ENCODE peak calls at places on chromosomes 4 and X, in nine cellular contexts. G is fibroblast of the aortic adventitia; P is PC-3; X is CD8-positive, alpha-beta T cell; I is left ventricle myocardium inferior; U is astrocyte of the cerebellum; N is WERI-Rb-1; V is cardiac muscle cell; K is hepatocyte. S is an unnamed sample.

GRCh38 chrX:10634681-10635161 is 14.3 kb upstream of the MID1 start:
- DNase-seq in G (peak; percentile 80), P (peak; percentile 95), X (no peak), I (no peak), U (peak; percentile 69), N (no peak), V (no peak), K (no peak), S (peak; percentile 92)

GRCh38 chrX:46376246-46376885 is 168.9 kb downstream of the ZNF674 start:
- DNase-seq in G (peak; percentile 71), P (peak; percentile 79), X (no peak), I (no peak), U (peak; percentile 54), N (peak; percentile 15), V (peak; percentile 48), K (peak; percentile 69), S (peak; percentile 67)

GRCh38 chr4:40607224-40607623 is 22.4 kb downstream of the RBM47 start:
- DNase-seq in G (peak; percentile 63), P (no peak), X (no peak), I (no peak), U (no peak), N (no peak), V (no peak), K (no peak), S (peak; percentile 66)

GRCh38 chr4:182795446-182796238 is 121.5 kb downstream of the DCTD start:
- DNase-seq in G (no peak), P (no peak), X (no peak), I (no peak), U (no peak), N (no peak), V (peak; percentile 52), K (no peak), S (no peak)

GRCh38 chrX:39596437-39596836 is 501.3 kb downstream of the BCOR start:
- DNase-seq in G (no peak), P (no peak), X (no peak), I (no peak), U (no peak), N (no peak), V (no peak), K (no peak), S (no peak)

GRCh38 chr4:10622728-10623127 is 61.8 kb downstream of the CLNK start:
- DNase-seq in G (no peak), P (no peak), X (no peak), I (no peak), U (no peak), N (peak; percentile 33), V (no peak), K (no peak), S (no peak)

GRCh38 chrX:76555816-76556215 is 128.3 kb downstream of the MAGEE1 start:
- DNase-seq in G (peak; percentile 63), P (peak; percentile 62), X (no peak), I (no peak), U (no peak), N (peak; percentile 67), V (peak; percentile 62), K (peak; percentile 17), S (peak; percentile 32)

GRCh38 chr4:11505225-11505971 is 76.7 kb upstream of the HS3ST1 start:
- DNase-seq in G (peak; percentile 56), P (peak; percentile 95), X (no peak), I (no peak), U (peak; percentile 42), N (no peak), V (no peak), K (peak; percentile 68), S (no peak)

GRCh38 chrX:68599256-68600152 is 48.0 kb upstream of the STARD8 start:
- DNase-seq in G (peak; percentile 21), P (peak; percentile 20), X (no peak), I (no peak), U (no peak), N (no peak), V (no peak), K (no peak), S (peak; percentile 7)

GRCh38 chrX:1537031-1537715 is at the start of gene P2RY8:
- DNase-seq in G (no peak), P (peak; percentile 75), X (peak; percentile 72), I (peak; percentile 49), U (no peak), N (no peak), V (no peak), K (peak; percentile 43), S (peak; percentile 48)

GRCh38 chr4:40645576-40645975 is 15.9 kb upstream of the RBM47 start:
- DNase-seq in G (no peak), P (no peak), X (no peak), I (no peak), U (no peak), N (no peak), V (no peak), K (no peak), S (no peak)

GRCh38 chr4:130125468-130125867 is 1029.5 kb downstream of the C4orf33 start:
- DNase-seq in G (no peak), P (no peak), X (no peak), I (no peak), U (peak; percentile 51), N (no peak), V (no peak), K (no peak), S (peak; percentile 27)

GRCh38 chr4:81260443-81261102 is 45.6 kb upstream of the PRKG2 start:
- DNase-seq in G (peak; percentile 8), P (peak; percentile 32), X (no peak), I (no peak), U (no peak), N (no peak), V (no peak), K (no peak), S (peak; percentile 26)

GRCh38 chrX:31266172-31267076 is 194.6 kb upstream of the FTHL17 start:
- DNase-seq in G (no peak), P (no peak), X (no peak), I (peak; percentile 62), U (no peak), N (peak; percentile 50), V (peak; percentile 72), K (peak; percentile 62), S (no peak)

GRCh38 chrX:71603618-71604017 is 14.7 kb downstream of the CXCR3 start:
- DNase-seq in G (no peak), P (peak; percentile 28), X (no peak), I (no peak), U (no peak), N (no peak), V (no peak), K (no peak), S (peak; percentile 79)

GRCh38 chr4:67680568-67681222 is 20.3 kb downstream of the UBA6 start:
- DNase-seq in G (peak; percentile 5), P (peak; percentile 25), X (no peak), I (no peak), U (no peak), N (no peak), V (no peak), K (peak; percentile 11), S (peak; percentile 73)

GRCh38 chr4:1856920-1857699 is 1.2 kb upstream of the LETM1 start:
- DNase-seq in G (peak; percentile 27), P (no peak), X (no peak), I (no peak), U (no peak), N (peak; percentile 62), V (peak; percentile 35), K (peak; percentile 54), S (peak; percentile 24)

GRCh38 chr4:15930314-15930713 is 8.2 kb downstream of the FGFBP1 start:
- DNase-seq in G (peak; percentile 41), P (no peak), X (no peak), I (no peak), U (no peak), N (no peak), V (no peak), K (no peak), S (peak; percentile 59)

GRCh38 chr4:140095694-140096482 is 58.1 kb downstream of the MAML3 start:
- DNase-seq in G (peak; percentile 93), P (peak; percentile 75), X (no peak), I (peak; percentile 33), U (peak; percentile 95), N (no peak), V (peak; percentile 52), K (peak; percentile 44), S (peak; percentile 99)

DNA sequence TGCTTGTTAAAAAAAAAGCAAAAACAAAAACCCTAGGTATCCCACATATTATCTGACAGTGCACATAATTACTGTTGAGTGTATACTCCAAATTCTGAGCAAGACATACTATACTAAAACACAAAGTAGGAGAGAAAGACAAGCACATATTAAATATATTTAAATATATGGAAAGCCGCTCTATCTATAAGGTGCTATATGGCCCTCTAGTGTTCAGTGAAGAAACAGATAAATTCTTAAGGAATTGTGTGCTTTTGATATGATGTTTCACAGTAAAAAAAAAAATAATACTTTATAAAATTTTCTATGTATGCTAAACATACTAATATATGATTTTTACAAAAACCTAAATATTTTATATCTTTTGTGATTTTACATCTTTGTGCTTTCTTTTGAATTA is 137.8 kb downstream of the FBXW7 start:
- DNase-seq in G (peak; percentile 31), P (peak; percentile 48), X (no peak), I (no peak), U (no peak), N (no peak), V (peak; percentile 23), K (peak; percentile 14), S (peak; percentile 31)
- TF ChIP-seq CTCF in G (peak; percentile 52), P (peak; percentile 50), X (peak; percentile 31), I (peak; percentile 50), U (no peak), N (no peak), V (peak; percentile 50), K (peak; percentile 58), S (peak; percentile 47)

DNA sequence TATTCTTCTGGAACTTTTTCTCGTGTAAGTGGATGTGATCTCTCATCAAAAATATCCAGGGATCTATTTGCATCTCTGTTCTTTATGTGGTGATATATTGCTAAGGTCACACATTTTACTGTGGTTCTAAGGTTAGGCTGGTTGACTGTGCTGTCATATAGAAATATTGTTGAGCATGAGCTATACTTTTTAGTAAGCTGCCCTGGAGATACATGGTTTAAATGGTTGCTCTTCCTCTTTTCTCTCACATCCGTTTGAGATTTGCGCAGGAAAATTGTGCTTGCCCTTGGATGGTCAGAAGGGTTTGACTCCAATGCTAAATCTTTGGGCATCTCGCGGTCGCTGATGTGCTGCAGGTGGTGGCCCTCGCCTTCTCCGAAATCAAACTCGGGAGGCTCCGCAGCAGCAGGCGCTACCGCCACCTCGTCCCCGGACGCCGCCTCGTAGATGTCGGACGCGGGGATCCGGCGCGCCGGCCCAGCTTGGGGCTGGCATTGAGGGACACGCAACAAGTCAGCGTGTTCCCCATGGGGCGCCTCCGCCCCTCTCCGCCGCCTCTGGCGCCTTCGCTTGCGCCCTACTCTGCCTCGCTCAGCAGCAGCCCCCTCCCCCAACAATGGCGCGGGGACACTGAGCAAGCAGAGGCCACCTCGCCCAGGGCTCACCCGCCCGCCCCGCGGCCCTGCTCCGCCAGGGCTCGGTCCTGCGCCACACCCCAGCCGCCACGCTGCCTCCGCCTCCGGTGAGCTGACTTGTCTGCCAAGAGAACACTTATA is 154.5 kb downstream of the MSN start:
- DNase-seq in G (no peak), P (no peak), X (peak; percentile 2), I (peak; percentile 18), U (no peak), N (no peak), V (peak; percentile 23), K (no peak), S (no peak)
- H3K4me3 ChIP-seq in G (no peak overlapping the region), P (no peak overlapping the region), X (peak overlapping the region; percentile 50), I (peak overlapping the region; percentile 61), U (no peak overlapping the region), N (no peak overlapping the region), V (peak overlapping the region; percentile 16), K (no peak overlapping the region), S (no peak overlapping the region)

GRCh38 chrX:139903229-139903628 is 29.6 kb downstream of the ATP11C start:
- DNase-seq in G (no peak), P (no peak), X (no peak), I (no peak), U (no peak), N (no peak), V (no peak), K (no peak), S (no peak)
- TF ChIP-seq CTCF in G (no peak), P (no peak), X (no peak), I (no peak), U (no peak), N (no peak), V (no peak), K (no peak), S (no peak)

GRCh38 chr4:144411700-144412099 is 234.3 kb upstream of the HHIP start:
- DNase-seq in G (no peak), P (no peak), X (no peak), I (no peak), U (no peak), N (no peak), V (no peak), K (no peak), S (no peak)
- H3K4me3 ChIP-seq in G (no peak overlapping the region), P (no peak overlapping the region), X (no peak overlapping the region), I (no peak overlapping the region), U (no peak overlapping the region), N (no peak overlapping the region), V (no peak overlapping the region), K (no peak overlapping the region), S (no peak overlapping the region)